ENCODE peak calls at places on chromosome 6, in four cellular contexts. X is SK-N-SH, H is HepG2, S is K562. C is an unnamed sample.

GRCh38 chr6:37827603-37828265 is 8.2 kb downstream of the ZFAND3 start:
- DNase-seq in S (no peak), X (peak; percentile 55), H (no peak), C (no peak)

GRCh38 chr6:42520786-42521607 is 42.8 kb upstream of the UBR2 start:
- DNase-seq in S (no peak), X (no peak), H (no peak), C (peak; percentile 34)

GRCh38 chr6:89984926-89985743 is 90.9 kb downstream of the GJA10 start:
- DNase-seq in S (peak; percentile 27), X (peak; percentile 83), H (no peak), C (no peak)

GRCh38 chr6:166615059-166615770 is 11.8 kb downstream of the RPS6KA2 start:
- DNase-seq in X (no peak), H (no peak), S (no peak), C (no peak)

GRCh38 chr6:44041461-44042260 is 85.6 kb downstream of the MRPL14 start:
- DNase-seq in X (no peak), H (no peak), S (peak; percentile 79), C (peak; percentile 84)

GRCh38 chr6:87700729-87701675 is 1.0 kb downstream of the AKIRIN2 start:
- DNase-seq in S (peak; percentile 72), H (peak; percentile 73), X (peak; percentile 69), C (no peak)

GRCh38 chr6:149112976-149113375 is 204.5 kb upstream of the TAB2 start:
- DNase-seq in H (no peak), X (no peak), S (no peak), C (no peak)

GRCh38 chr6:82786251-82786650 is 279.4 kb downstream of the UBE3D start:
- DNase-seq in S (no peak), H (no peak), X (no peak), C (no peak)

GRCh38 chr6:42177514-42178364 is 4.6 kb downstream of the GUCA1A start:
- DNase-seq in X (peak; percentile 88), H (no peak), S (peak; percentile 56), C (no peak)

GRCh38 chr6:29527564-29527963 is 32.0 kb downstream of the UBD start:
- DNase-seq in S (no peak), X (no peak), H (no peak), C (no peak)

GRCh38 chr6:38131527-38131965 is 312.0 kb downstream of the ZFAND3 start:
- DNase-seq in H (no peak), S (no peak), X (no peak), C (no peak)

GRCh38 chr6:53326372-53327016 is 22.3 kb downstream of the ELOVL5 start:
- DNase-seq in H (no peak), S (no peak), X (no peak), C (peak; percentile 85)

GRCh38 chr6:3205913-3206312 is 21.5 kb downstream of the TUBB2B start:
- DNase-seq in H (no peak), X (no peak), S (no peak), C (no peak)

GRCh38 chr6:108175592-108176279 is 9.9 kb downstream of the NR2E1 start:
- DNase-seq in H (no peak), S (no peak), X (peak; percentile 43), C (no peak)

GRCh38 chr6:11685411-11686093 is 93.1 kb downstream of the ADTRP start:
- DNase-seq in X (no peak), H (peak; percentile 9), S (no peak), C (peak; percentile 36)

GRCh38 chr6:89574860-89575561 is 63.5 kb downstream of the LYRM2 start:
- DNase-seq in H (no peak), X (no peak), S (no peak), C (no peak)

GRCh38 chr6:40894962-40895799 is 143.8 kb downstream of the UNC5CL start:
- DNase-seq in S (peak; percentile 57), X (peak; percentile 36), H (peak; percentile 43), C (peak; percentile 40)

GRCh38 chr6:109945091-109945490 is 33.0 kb upstream of the GPR6 start:
- DNase-seq in S (no peak), X (no peak), H (no peak), C (no peak)

GRCh38 chr6:136921936-136922679 is at the start of gene SLC35D3:
- DNase-seq in X (peak; percentile 86), S (no peak), H (no peak), C (no peak)

GRCh38 chr6:30101939-30102700 is 10.8 kb downstream of the TRIM31 start:
- DNase-seq in H (peak; percentile 90), X (peak; percentile 89), S (peak; percentile 95), C (peak; percentile 74)

GRCh38 chr6:129875610-129876515 is 14.7 kb upstream of the TMEM244 start:
- DNase-seq in S (no peak), X (no peak), H (no peak), C (no peak)

GRCh38 chr6:107894821-107895396 is 63.1 kb downstream of the SEC63 start:
- DNase-seq in X (no peak), H (no peak), S (no peak), C (no peak)

GRCh38 chr6:8764733-8765132 is 329.4 kb upstream of the SLC35B3 start:
- DNase-seq in H (no peak), S (no peak), X (no peak), C (no peak)

GRCh38 chr6:142728367-142728766 is 216.6 kb downstream of the HIVEP2 start:
- DNase-seq in S (peak; percentile 14), H (no peak), X (no peak), C (no peak)
- TF ChIP-seq ELF1 in S (no peak), H (no peak), X (no peak), C (no peak)

GRCh38 chr6:35564733-35565132 is 52.0 kb upstream of the TULP1 start:
- DNase-seq in X (no peak), S (no peak), H (no peak), C (no peak)
- TF ChIP-seq MAX in X (no peak), S (no peak), H (no peak), C (no peak)

GRCh38 chr6:104949206-104949605 is 7.7 kb upstream of the LIN28B start:
- DNase-seq in S (no peak), X (no peak), H (no peak), C (no peak)
- TF ChIP-seq ELF1 in S (no peak), X (no peak), H (no peak), C (no peak)

DNA sequence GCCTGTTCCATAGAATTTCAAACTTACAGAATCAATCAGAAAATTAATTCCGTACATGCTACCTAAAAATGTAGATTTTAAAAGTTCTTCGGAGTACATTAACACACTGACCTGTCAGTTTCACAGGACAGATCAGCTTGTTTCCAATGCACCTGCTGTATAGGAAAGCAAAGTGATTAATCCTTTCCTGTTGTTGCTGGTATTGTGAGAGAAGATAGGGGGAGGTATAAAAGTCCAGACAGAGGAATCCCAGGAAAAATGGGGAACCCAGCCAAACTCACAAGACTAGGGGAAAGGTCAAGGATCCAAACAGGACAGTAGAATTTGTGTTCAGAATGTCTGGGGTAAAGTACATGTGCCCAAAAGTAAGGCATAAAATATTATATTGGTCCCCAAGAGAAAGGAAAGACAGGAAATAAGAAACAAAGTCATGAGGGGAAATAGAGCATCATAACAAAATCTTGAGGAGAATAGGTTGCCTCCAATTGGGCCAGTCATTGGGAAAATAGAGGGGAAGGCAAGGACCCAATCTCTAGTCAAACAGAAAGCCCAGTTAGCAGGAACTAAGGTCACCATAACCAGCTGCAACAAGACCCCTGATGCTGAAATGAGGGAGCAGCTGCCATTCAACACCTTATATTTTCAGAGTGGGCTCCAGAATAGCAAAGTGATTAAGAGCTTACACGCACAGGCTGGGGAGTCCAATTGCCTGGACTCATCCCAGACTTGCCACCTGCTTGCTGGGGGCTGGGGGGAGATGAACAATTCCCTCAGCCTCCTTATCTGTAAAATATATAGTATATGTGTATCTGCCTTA is 10.3 kb downstream of the FILIP1 start:
- DNase-seq in X (no peak), S (no peak), H (no peak), C (no peak)
- TF ChIP-seq MAX in X (no peak), S (no peak), H (no peak), C (no peak)

GRCh38 chr6:170447561-170447930 is 105.6 kb downstream of the PSMB1 start:
- DNase-seq in H (no peak), X (no peak), S (no peak), C (no peak)
- TF ChIP-seq ELF1 in H (no peak), X (no peak), S (no peak), C (no peak)

DNA sequence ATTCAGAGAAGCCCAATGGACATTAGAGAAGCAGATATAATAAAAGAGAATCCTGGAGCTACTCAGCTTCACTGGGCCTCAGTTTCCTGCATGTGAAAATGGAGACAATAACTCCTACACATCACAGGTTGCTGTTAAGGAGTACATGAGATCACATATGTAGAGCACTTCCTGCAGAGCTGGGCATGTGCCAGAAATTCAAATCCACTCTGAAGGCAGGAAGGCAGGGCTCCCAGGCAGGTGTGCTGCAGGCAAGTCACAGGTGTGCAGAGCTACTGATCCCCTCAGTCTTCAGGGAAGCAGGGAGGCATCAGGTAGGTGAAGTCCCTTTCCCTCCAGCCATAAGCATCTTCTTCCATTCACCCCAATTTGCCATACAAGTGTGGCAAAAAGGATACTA is 48.0 kb downstream of the DST start:
- DNase-seq in H (no peak), S (no peak), X (no peak), C (no peak)
- TF ChIP-seq MAX in H (no peak), S (no peak), X (no peak), C (no peak)

C was measured in HCT116.